ENCODE peak calls at places on chromosomes 6 and 20, in seven cellular contexts. One of them, this sample, is unnamed.

GRCh38 chr20:17806739-17807441 is 107.1 kb downstream of the BANF2 start:
- DNase-seq in HFF-Myc: peak; percentile 66
- DNase-seq in ovary: peak; percentile 92
- DNase-seq in fibroblast of lung: peak; percentile 84
- DNase-seq in RWPE1: no peak
- DNase-seq in pancreas: peak; percentile 98
- DNase-seq in endothelial cell: no peak
- DNase-seq in this sample: no peak

GRCh38 chr6:7424967-7425807 is 35.6 kb downstream of the RIOK1 start:
- DNase-seq in HFF-Myc: no peak
- DNase-seq in ovary: no peak
- DNase-seq in fibroblast of lung: peak; percentile 23
- DNase-seq in RWPE1: peak; percentile 85
- DNase-seq in pancreas: no peak
- DNase-seq in endothelial cell: no peak
- DNase-seq in this sample: no peak

GRCh38 chr6:54681987-54682386 is 164.6 kb upstream of the FAM83B start:
- DNase-seq in HFF-Myc: peak; percentile 5
- DNase-seq in ovary: no peak
- DNase-seq in fibroblast of lung: peak; percentile 88
- DNase-seq in RWPE1: no peak
- DNase-seq in pancreas: no peak
- DNase-seq in endothelial cell: no peak
- DNase-seq in this sample: no peak

GRCh38 chr20:37816003-37816402 is 86.9 kb upstream of the VSTM2L start:
- DNase-seq in HFF-Myc: no peak
- DNase-seq in ovary: no peak
- DNase-seq in fibroblast of lung: no peak
- DNase-seq in RWPE1: no peak
- DNase-seq in pancreas: no peak
- DNase-seq in endothelial cell: no peak
- DNase-seq in this sample: no peak

GRCh38 chr20:53413188-53413631 is 180.4 kb downstream of the ZNF217 start:
- DNase-seq in HFF-Myc: no peak
- DNase-seq in ovary: peak; percentile 18
- DNase-seq in fibroblast of lung: no peak
- DNase-seq in RWPE1: peak; percentile 44
- DNase-seq in pancreas: no peak
- DNase-seq in endothelial cell: peak; percentile 52
- DNase-seq in this sample: no peak

GRCh38 chr20:50321797-50322480 is 131.3 kb downstream of the CEBPB start:
- DNase-seq in HFF-Myc: no peak
- DNase-seq in ovary: no peak
- DNase-seq in fibroblast of lung: peak; percentile 78
- DNase-seq in RWPE1: peak; percentile 63
- DNase-seq in pancreas: no peak
- DNase-seq in endothelial cell: no peak
- DNase-seq in this sample: no peak

GRCh38 chr20:38141154-38141888 is 23.7 kb downstream of the TGM2 start:
- DNase-seq in HFF-Myc: no peak
- DNase-seq in ovary: no peak
- DNase-seq in fibroblast of lung: peak; percentile 34
- DNase-seq in RWPE1: no peak
- DNase-seq in pancreas: no peak
- DNase-seq in endothelial cell: no peak
- DNase-seq in this sample: no peak

GRCh38 chr20:61271273-61272221 is 19.5 kb downstream of the CDH4 start:
- DNase-seq in HFF-Myc: no peak
- DNase-seq in ovary: no peak
- DNase-seq in fibroblast of lung: peak; percentile 21
- DNase-seq in RWPE1: no peak
- DNase-seq in pancreas: no peak
- DNase-seq in endothelial cell: no peak
- DNase-seq in this sample: no peak

GRCh38 chr6:74971631-74972030 is 234.2 kb downstream of the COL12A1 start:
- DNase-seq in HFF-Myc: no peak
- DNase-seq in ovary: no peak
- DNase-seq in fibroblast of lung: no peak
- DNase-seq in RWPE1: no peak
- DNase-seq in pancreas: no peak
- DNase-seq in endothelial cell: no peak
- DNase-seq in this sample: no peak

GRCh38 chr6:126824226-126824625 is 294.2 kb upstream of the RSPO3 start:
- DNase-seq in HFF-Myc: no peak
- DNase-seq in ovary: no peak
- DNase-seq in fibroblast of lung: peak; percentile 53
- DNase-seq in RWPE1: no peak
- DNase-seq in pancreas: no peak
- DNase-seq in endothelial cell: no peak
- DNase-seq in this sample: no peak

GRCh38 chr6:169173532-169174268 is 79.9 kb downstream of the THBS2 start:
- DNase-seq in HFF-Myc: no peak
- DNase-seq in ovary: no peak
- DNase-seq in fibroblast of lung: peak; percentile 66
- DNase-seq in RWPE1: peak; percentile 56
- DNase-seq in pancreas: no peak
- DNase-seq in endothelial cell: no peak
- DNase-seq in this sample: no peak

GRCh38 chr6:6843057-6843627 is 254.6 kb downstream of the LY86 start:
- DNase-seq in HFF-Myc: no peak
- DNase-seq in ovary: no peak
- DNase-seq in fibroblast of lung: peak; percentile 56
- DNase-seq in RWPE1: peak; percentile 75
- DNase-seq in pancreas: no peak
- DNase-seq in endothelial cell: no peak
- DNase-seq in this sample: no peak

GRCh38 chr20:17995967-17996819 is 27.4 kb downstream of the MGME1 start:
- DNase-seq in HFF-Myc: peak; percentile 59
- DNase-seq in ovary: peak; percentile 28
- DNase-seq in fibroblast of lung: peak; percentile 62
- DNase-seq in RWPE1: peak; percentile 70
- DNase-seq in pancreas: no peak
- DNase-seq in endothelial cell: peak; percentile 45
- DNase-seq in this sample: no peak

GRCh38 chr20:4108495-4109306 is 93.3 kb upstream of the RNF24 start:
- DNase-seq in HFF-Myc: peak; percentile 63
- DNase-seq in ovary: peak; percentile 76
- DNase-seq in fibroblast of lung: peak; percentile 75
- DNase-seq in RWPE1: peak; percentile 83
- DNase-seq in pancreas: no peak
- DNase-seq in endothelial cell: peak; percentile 62
- DNase-seq in this sample: peak; percentile 62

GRCh38 chr6:75199856-75200255 is 6.0 kb downstream of the COL12A1 start:
- DNase-seq in HFF-Myc: no peak
- DNase-seq in ovary: no peak
- DNase-seq in fibroblast of lung: peak; percentile 59
- DNase-seq in RWPE1: no peak
- DNase-seq in pancreas: no peak
- DNase-seq in endothelial cell: no peak
- DNase-seq in this sample: no peak

GRCh38 chr20:1894951-1895673 is at the start of gene SIRPA:
- DNase-seq in HFF-Myc: no peak
- DNase-seq in ovary: peak; percentile 83
- DNase-seq in fibroblast of lung: peak; percentile 73
- DNase-seq in RWPE1: peak; percentile 95
- DNase-seq in pancreas: peak; percentile 82
- DNase-seq in endothelial cell: peak; percentile 39
- DNase-seq in this sample: peak; percentile 40

GRCh38 chr6:98779618-98780017 is 54.8 kb upstream of the POU3F2 start:
- DNase-seq in HFF-Myc: no peak
- DNase-seq in ovary: no peak
- DNase-seq in fibroblast of lung: no peak
- DNase-seq in RWPE1: no peak
- DNase-seq in pancreas: no peak
- DNase-seq in endothelial cell: no peak
- DNase-seq in this sample: no peak

GRCh38 chr6:98777762-98778161 is 56.6 kb upstream of the POU3F2 start:
- DNase-seq in HFF-Myc: no peak
- DNase-seq in ovary: no peak
- DNase-seq in fibroblast of lung: no peak
- DNase-seq in RWPE1: no peak
- DNase-seq in pancreas: no peak
- DNase-seq in endothelial cell: no peak
- DNase-seq in this sample: no peak

GRCh38 chr6:98769546-98769945 is 64.8 kb upstream of the POU3F2 start:
- DNase-seq in HFF-Myc: no peak
- DNase-seq in ovary: no peak
- DNase-seq in fibroblast of lung: peak; percentile 64
- DNase-seq in RWPE1: peak; percentile 24
- DNase-seq in pancreas: no peak
- DNase-seq in endothelial cell: peak; percentile 42
- DNase-seq in this sample: no peak

GRCh38 chr6:98775205-98775604 is 59.2 kb upstream of the POU3F2 start:
- DNase-seq in HFF-Myc: no peak
- DNase-seq in ovary: no peak
- DNase-seq in fibroblast of lung: no peak
- DNase-seq in RWPE1: no peak
- DNase-seq in pancreas: no peak
- DNase-seq in endothelial cell: no peak
- DNase-seq in this sample: no peak
- TF ChIP-seq CTCF in HFF-Myc: no peak
- TF ChIP-seq CTCF in ovary: no peak
- TF ChIP-seq CTCF in fibroblast of lung: no peak
- TF ChIP-seq CTCF in RWPE1: no peak
- TF ChIP-seq CTCF in pancreas: no peak
- TF ChIP-seq CTCF in endothelial cell: no peak
- TF ChIP-seq CTCF in this sample: no peak

DNA sequence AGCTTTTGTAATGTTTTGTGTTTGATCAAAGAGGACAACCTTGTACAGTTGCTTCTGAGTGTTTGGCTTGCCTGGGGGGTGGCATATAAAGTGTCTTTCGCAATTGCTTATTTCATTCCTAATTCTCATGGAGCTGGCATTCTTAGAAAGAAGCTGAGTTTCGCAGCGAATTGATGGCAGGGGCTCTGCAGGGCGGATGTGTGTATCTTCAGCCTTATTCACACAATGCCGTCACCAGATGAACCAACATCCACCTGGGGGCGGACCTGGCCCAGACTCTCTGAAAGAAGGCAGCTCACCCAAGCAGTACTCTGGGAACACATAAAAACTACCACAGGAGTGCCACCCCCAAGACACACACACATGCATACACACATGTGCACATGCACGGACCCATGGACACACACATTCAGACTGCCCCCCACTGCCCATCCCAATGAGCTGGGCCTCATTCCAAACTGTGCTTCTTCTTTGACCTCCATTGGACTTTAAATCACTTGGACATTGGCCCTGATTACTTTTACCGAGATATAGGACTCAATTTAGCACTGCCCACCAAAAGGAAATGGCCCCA is 55.4 kb upstream of the FOXQ1 start:
- DNase-seq in HFF-Myc: no peak
- DNase-seq in ovary: no peak
- DNase-seq in fibroblast of lung: no peak
- DNase-seq in RWPE1: no peak
- DNase-seq in pancreas: no peak
- DNase-seq in endothelial cell: no peak
- DNase-seq in this sample: no peak
- TF ChIP-seq CTCF in HFF-Myc: no peak
- TF ChIP-seq CTCF in ovary: no peak
- TF ChIP-seq CTCF in fibroblast of lung: no peak
- TF ChIP-seq CTCF in RWPE1: no peak
- TF ChIP-seq CTCF in pancreas: no peak
- TF ChIP-seq CTCF in endothelial cell: no peak
- TF ChIP-seq CTCF in this sample: no peak

DNA sequence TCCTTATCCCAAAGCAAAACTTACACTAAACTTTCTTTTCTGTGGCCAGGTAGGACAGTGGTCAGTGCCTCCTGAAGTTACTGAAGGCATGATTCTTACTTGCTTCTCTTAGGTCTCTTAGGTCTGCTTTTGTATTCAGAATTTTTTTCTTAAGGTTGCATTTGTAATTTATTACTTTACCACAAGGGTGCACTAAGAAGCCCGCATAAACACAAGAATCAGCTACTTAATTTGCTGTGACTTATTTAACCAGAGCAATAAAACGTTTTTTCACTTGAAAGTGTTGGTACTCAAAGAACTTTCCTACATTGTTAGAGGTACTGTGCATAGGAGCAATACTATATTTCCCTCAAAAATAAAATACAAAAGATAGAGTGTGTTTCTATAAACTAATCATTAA is 75.4 kb upstream of the LAMA2 start:
- DNase-seq in HFF-Myc: peak; percentile 22
- DNase-seq in ovary: no peak
- DNase-seq in fibroblast of lung: peak; percentile 45
- DNase-seq in RWPE1: peak; percentile 8
- DNase-seq in pancreas: no peak
- DNase-seq in endothelial cell: no peak
- DNase-seq in this sample: no peak
- TF ChIP-seq CTCF in HFF-Myc: peak; percentile 34
- TF ChIP-seq CTCF in ovary: peak; percentile 45
- TF ChIP-seq CTCF in fibroblast of lung: peak; percentile 42
- TF ChIP-seq CTCF in RWPE1: peak; percentile 28
- TF ChIP-seq CTCF in pancreas: no peak
- TF ChIP-seq CTCF in endothelial cell: peak; percentile 66
- TF ChIP-seq CTCF in this sample: peak; percentile 67

DNA sequence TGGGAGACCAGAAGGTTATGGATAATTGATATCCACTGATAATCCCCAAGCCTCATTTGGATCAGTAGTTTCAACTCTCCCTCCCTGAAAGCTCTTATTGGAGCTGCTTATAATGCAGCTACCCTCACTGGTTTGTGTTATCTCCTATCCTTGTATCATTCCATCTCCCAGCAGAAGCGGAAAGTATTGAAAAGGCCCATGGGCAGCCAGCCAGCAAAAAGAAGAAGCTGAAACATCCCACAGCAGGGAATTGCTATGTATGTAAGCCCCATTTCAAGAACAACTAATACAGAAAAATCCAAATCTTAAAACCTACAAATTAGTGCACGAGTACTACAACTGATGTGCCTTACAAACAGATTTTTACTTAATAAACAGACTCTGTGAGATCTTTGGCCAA is 269.0 kb upstream of the ECI2 start:
- DNase-seq in HFF-Myc: no peak
- DNase-seq in ovary: no peak
- DNase-seq in fibroblast of lung: no peak
- DNase-seq in RWPE1: no peak
- DNase-seq in pancreas: no peak
- DNase-seq in endothelial cell: no peak
- DNase-seq in this sample: no peak
- TF ChIP-seq CTCF in HFF-Myc: no peak
- TF ChIP-seq CTCF in ovary: no peak
- TF ChIP-seq CTCF in fibroblast of lung: no peak
- TF ChIP-seq CTCF in RWPE1: no peak
- TF ChIP-seq CTCF in pancreas: no peak
- TF ChIP-seq CTCF in endothelial cell: no peak
- TF ChIP-seq CTCF in this sample: no peak

GRCh38 chr6:24600903-24601302 is 45.1 kb downstream of the KIAA0319 start:
- DNase-seq in HFF-Myc: no peak
- DNase-seq in ovary: no peak
- DNase-seq in fibroblast of lung: no peak
- DNase-seq in RWPE1: no peak
- DNase-seq in pancreas: no peak
- DNase-seq in endothelial cell: no peak
- DNase-seq in this sample: no peak
- TF ChIP-seq CTCF in HFF-Myc: peak; percentile 29
- TF ChIP-seq CTCF in ovary: no peak
- TF ChIP-seq CTCF in fibroblast of lung: no peak
- TF ChIP-seq CTCF in RWPE1: no peak
- TF ChIP-seq CTCF in pancreas: no peak
- TF ChIP-seq CTCF in endothelial cell: no peak
- TF ChIP-seq CTCF in this sample: peak; percentile 26

This sample was measured in neural crest cell.